ENCODE peak calls at places on chromosomes 3 and 15, in six cellular contexts. One of them, this sample, is unnamed.

GRCh38 chr3:12750223-12750622 is 8.8 kb downstream of the TMEM40 start:
- DNase-seq in AML-193: no peak
- DNase-seq in Right ventricle myocardium superior: peak
- DNase-seq in IMR-90: peak
- DNase-seq in brain microvascular endothelial cell: peak
- DNase-seq in NT2/D1: no peak
- DNase-seq in this sample: no peak

GRCh38 chr3:15277861-15278260 is 54.5 kb downstream of the SH3BP5 start:
- DNase-seq in AML-193: no peak
- DNase-seq in Right ventricle myocardium superior: no peak
- DNase-seq in IMR-90: no peak
- DNase-seq in brain microvascular endothelial cell: no peak
- DNase-seq in NT2/D1: no peak
- DNase-seq in this sample: no peak

GRCh38 chr3:38168988-38169363 is 3.6 kb downstream of the OXSR1 start:
- DNase-seq in AML-193: no peak
- DNase-seq in Right ventricle myocardium superior: no peak
- DNase-seq in IMR-90: peak
- DNase-seq in brain microvascular endothelial cell: no peak
- DNase-seq in NT2/D1: no peak
- DNase-seq in this sample: no peak

GRCh38 chr3:175082631-175083030 is 223.5 kb downstream of the NAALADL2 start:
- DNase-seq in AML-193: no peak
- DNase-seq in Right ventricle myocardium superior: no peak
- DNase-seq in IMR-90: no peak
- DNase-seq in brain microvascular endothelial cell: no peak
- DNase-seq in NT2/D1: no peak
- DNase-seq in this sample: no peak

GRCh38 chr15:70264014-70264492 is 166.3 kb upstream of the TLE3 start:
- DNase-seq in AML-193: peak
- DNase-seq in Right ventricle myocardium superior: no peak
- DNase-seq in IMR-90: no peak
- DNase-seq in brain microvascular endothelial cell: no peak
- DNase-seq in NT2/D1: no peak
- DNase-seq in this sample: no peak

GRCh38 chr15:63942486-63943365 is 103.6 kb downstream of the DAPK2 start:
- DNase-seq in AML-193: no peak
- DNase-seq in Right ventricle myocardium superior: no peak
- DNase-seq in IMR-90: no peak
- DNase-seq in brain microvascular endothelial cell: no peak
- DNase-seq in NT2/D1: no peak
- DNase-seq in this sample: peak

GRCh38 chr3:111691293-111691909 is 96.3 kb upstream of the ZBED2 start:
- DNase-seq in AML-193: peak
- DNase-seq in Right ventricle myocardium superior: no peak
- DNase-seq in IMR-90: peak
- DNase-seq in brain microvascular endothelial cell: no peak
- DNase-seq in NT2/D1: no peak
- DNase-seq in this sample: no peak

GRCh38 chr15:75694241-75695182 is 18.1 kb downstream of the CSPG4 start:
- DNase-seq in AML-193: no peak
- DNase-seq in Right ventricle myocardium superior: peak
- DNase-seq in IMR-90: peak
- DNase-seq in brain microvascular endothelial cell: peak
- DNase-seq in NT2/D1: no peak
- DNase-seq in this sample: peak

GRCh38 chr3:68116580-68116979 is 462.2 kb upstream of the SUCLG2 start:
- DNase-seq in AML-193: no peak
- DNase-seq in Right ventricle myocardium superior: no peak
- DNase-seq in IMR-90: no peak
- DNase-seq in brain microvascular endothelial cell: no peak
- DNase-seq in NT2/D1: no peak
- DNase-seq in this sample: no peak

GRCh38 chr15:96361309-96362000 is 31.0 kb downstream of the NR2F2 start:
- DNase-seq in AML-193: no peak
- DNase-seq in Right ventricle myocardium superior: no peak
- DNase-seq in IMR-90: no peak
- DNase-seq in brain microvascular endothelial cell: no peak
- DNase-seq in NT2/D1: no peak
- DNase-seq in this sample: peak

GRCh38 chr3:12986031-12986430 is 87.2 kb downstream of the IQSEC1 start:
- DNase-seq in AML-193: no peak
- DNase-seq in Right ventricle myocardium superior: peak
- DNase-seq in IMR-90: no peak
- DNase-seq in brain microvascular endothelial cell: no peak
- DNase-seq in NT2/D1: no peak
- DNase-seq in this sample: peak

This sample was measured in posterior vena cava.